ENCODE peak calls at places on chromosomes 13 and 19, in ten cellular contexts. L is OCI-LY7; U is fibroblast of lung; C is endothelial cell of umbilical vein; Q is body of pancreas; Z is CD8-positive, alpha-beta T cell; A is cardiac muscle cell; X is breast epithelium; N is mammary epithelial cell; V is upper lobe of right lung. O is an unnamed sample. For H3K36me3, the result is how much of the 10 kb centered on the place peaks cover.

GRCh38 chr19:40815223-40815622 is 16.2 kb downstream of the EGLN2 start:
- DNase-seq in L (no peak), U (no peak), C (no peak), Q (no peak), Z (no peak), A (no peak), X (no peak), N (no peak), V (no peak), O (no peak)

GRCh38 chr13:28564030-28564429 is 69.1 kb upstream of the FLT1 start:
- DNase-seq in L (no peak), U (no peak), C (no peak), Q (no peak), Z (no peak), A (no peak), X (peak), N (peak), V (peak), O (no peak)

GRCh38 chr19:4524808-4525562 is 6.7 kb upstream of the PLIN4 start:
- DNase-seq in L (peak), U (no peak), C (peak), Q (peak), Z (peak), A (peak), X (no peak), N (peak), V (peak), O (no peak)

GRCh38 chr13:98384739-98385138 is 192.2 kb downstream of the STK24 start:
- DNase-seq in L (no peak), U (peak), C (no peak), Q (no peak), Z (no peak), A (no peak), X (no peak), N (peak), V (no peak), O (peak)

GRCh38 chr13:46124531-46124966 is 19.7 kb upstream of the CPB2 start:
- DNase-seq in L (peak), U (no peak), C (no peak), Q (no peak), Z (no peak), A (no peak), X (no peak), N (no peak), V (peak), O (no peak)

GRCh38 chr19:5090780-5091575 is 122.1 kb downstream of the KDM4B start:
- DNase-seq in L (no peak), U (peak), C (no peak), Q (peak), Z (no peak), A (peak), X (no peak), N (no peak), V (no peak), O (no peak)

GRCh38 chr13:40665061-40665753 is 1.2 kb downstream of the FOXO1 start:
- DNase-seq in L (peak), U (no peak), C (no peak), Q (peak), Z (peak), A (peak), X (peak), N (peak), V (peak), O (no peak)

GRCh38 chr19:7968796-7969559 is 25.5 kb upstream of the TIMM44 start:
- DNase-seq in L (no peak), U (no peak), C (no peak), Q (no peak), Z (no peak), A (no peak), X (no peak), N (no peak), V (no peak), O (no peak)

GRCh38 chr13:109698779-109699178 is 87.6 kb downstream of the IRS2 start:
- DNase-seq in L (no peak), U (peak), C (no peak), Q (no peak), Z (no peak), A (no peak), X (no peak), N (peak), V (no peak), O (no peak)

GRCh38 chr19:3695986-3696659 is 4.1 kb downstream of the PIP5K1C start:
- DNase-seq in L (no peak), U (no peak), C (no peak), Q (no peak), Z (no peak), A (no peak), X (no peak), N (no peak), V (no peak), O (no peak)

GRCh38 chr19:17159466-17160393 is 55.4 kb upstream of the USE1 start:
- DNase-seq in L (no peak), U (no peak), C (no peak), Q (no peak), Z (no peak), A (no peak), X (no peak), N (peak), V (no peak), O (no peak)

GRCh38 chr19:38122402-38123093 is 101.5 kb downstream of the DPF1 start:
- DNase-seq in L (no peak), U (no peak), C (no peak), Q (peak), Z (no peak), A (no peak), X (no peak), N (no peak), V (no peak), O (no peak)

GRCh38 chr13:109654341-109655205 is 131.8 kb downstream of the IRS2 start:
- DNase-seq in L (no peak), U (no peak), C (no peak), Q (no peak), Z (no peak), A (no peak), X (no peak), N (no peak), V (no peak), O (no peak)

GRCh38 chr13:113393572-113394503 is 29.9 kb upstream of the GRTP1 start:
- DNase-seq in L (peak), U (peak), C (peak), Q (peak), Z (peak), A (peak), X (peak), N (peak), V (peak), O (no peak)

GRCh38 chr13:113466321-113466836 is 13.1 kb upstream of the ADPRHL1 start:
- DNase-seq in L (no peak), U (no peak), C (no peak), Q (no peak), Z (no peak), A (no peak), X (no peak), N (no peak), V (no peak), O (no peak)

GRCh38 chr13:23558675-23559536 is 11.3 kb upstream of the TNFRSF19 start:
- DNase-seq in L (no peak), U (peak), C (peak), Q (peak), Z (no peak), A (peak), X (peak), N (peak), V (peak), O (no peak)

GRCh38 chr13:105207586-105208293 is 1327.7 kb downstream of the EFNB2 start:
- DNase-seq in L (no peak), U (peak), C (no peak), Q (no peak), Z (no peak), A (no peak), X (no peak), N (no peak), V (no peak), O (no peak)

GRCh38 chr13:27128825-27129627 is 42.6 kb downstream of the USP12 start:
- DNase-seq in L (no peak), U (peak), C (no peak), Q (no peak), Z (no peak), A (no peak), X (no peak), N (no peak), V (no peak), O (no peak)

GRCh38 chr19:51692065-51692915 is 840 bp upstream of the SPACA6 start:
- DNase-seq in L (no peak), U (no peak), C (no peak), Q (no peak), Z (no peak), A (no peak), X (no peak), N (no peak), V (no peak), O (no peak)

GRCh38 chr13:25493930-25494707 is 122.3 kb downstream of the ATP8A2 start:
- DNase-seq in L (no peak), U (no peak), C (no peak), Q (no peak), Z (no peak), A (peak), X (no peak), N (no peak), V (no peak), O (no peak)

GRCh38 chr19:19911150-19911549 is 10.4 kb downstream of the ZNF93 start:
- DNase-seq in L (no peak), U (peak), C (no peak), Q (no peak), Z (no peak), A (no peak), X (no peak), N (peak), V (no peak), O (no peak)

GRCh38 chr19:15426485-15427349 is 7.9 kb upstream of the AKAP8L start:
- DNase-seq in L (no peak), U (no peak), C (no peak), Q (no peak), Z (no peak), A (no peak), X (no peak), N (no peak), V (no peak), O (no peak)
- H3K36me3 ChIP-seq in L (half or more), U (under half), C (under half), Q (under half), Z (under half), A (under half), X (under half), N (under half), V (half or more), O (under half)

GRCh38 chr19:12867120-12868099 is 13.8 kb downstream of the DNASE2 start:
- DNase-seq in L (peak), U (peak), C (peak), Q (peak), Z (peak), A (peak), X (peak), N (no peak), V (peak), O (no peak)
- TF ChIP-seq CTCF in L (peak), U (no peak), C (no peak), Q (no peak), Z (no peak), A (no peak), X (no peak), N (no peak), V (no peak), O (peak)

GRCh38 chr19:23384166-23384565 is 11.1 kb downstream of the ZNF91 start:
- DNase-seq in L (no peak), U (no peak), C (no peak), Q (no peak), Z (no peak), A (no peak), X (no peak), N (no peak), V (no peak), O (no peak)
- H3K36me3 ChIP-seq in L (half or more), U (under half), C (under half), Q (under half), Z (under half), A (under half), X (under half), N (under half), V (under half), O (under half)

DNA sequence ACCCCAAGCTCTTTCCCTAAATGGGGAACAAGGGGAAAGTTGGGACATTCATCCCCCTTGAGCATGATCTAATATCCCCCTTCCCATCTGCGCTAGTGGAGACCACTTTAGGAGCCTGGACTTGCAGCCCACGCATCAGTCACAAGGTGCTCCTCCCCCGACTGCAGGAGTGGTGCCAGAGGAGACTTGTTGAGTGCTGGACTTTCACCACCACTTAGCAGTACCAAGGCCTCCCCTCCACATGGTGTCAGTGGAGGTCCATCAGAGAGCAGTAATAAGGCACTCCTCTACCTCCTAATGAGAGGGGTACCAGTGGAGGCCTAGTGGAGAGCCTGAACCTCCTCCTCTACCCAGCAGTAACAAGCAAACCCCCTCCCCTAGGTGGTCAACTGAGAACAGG is 22.5 kb downstream of the CAB39L start:
- DNase-seq in L (peak), U (no peak), C (peak), Q (peak), Z (peak), A (peak), X (no peak), N (peak), V (no peak), O (no peak)
- TF ChIP-seq CTCF in L (peak), U (no peak), C (peak), Q (peak), Z (no peak), A (peak), X (no peak), N (no peak), V (no peak), O (no peak)

GRCh38 chr19:52948025-52948770 is 14.5 kb downstream of the ZNF816 start:
- DNase-seq in L (no peak), U (no peak), C (no peak), Q (no peak), Z (no peak), A (no peak), X (no peak), N (no peak), V (no peak), O (no peak)

GRCh38 chr19:52946322-52947310 is 16.1 kb downstream of the ZNF816 start:
- DNase-seq in L (peak), U (peak), C (peak), Q (peak), Z (no peak), A (peak), X (peak), N (no peak), V (peak), O (no peak)

GRCh38 chr19:52943884-52944643 is 18.6 kb downstream of the ZNF816 start:
- DNase-seq in L (no peak), U (no peak), C (no peak), Q (no peak), Z (no peak), A (no peak), X (peak), N (peak), V (no peak), O (no peak)

GRCh38 chr19:52945652-52946321 is 16.9 kb downstream of the ZNF816 start:
- DNase-seq in L (no peak), U (no peak), C (no peak), Q (no peak), Z (no peak), A (no peak), X (no peak), N (no peak), V (no peak), O (no peak)

DNA sequence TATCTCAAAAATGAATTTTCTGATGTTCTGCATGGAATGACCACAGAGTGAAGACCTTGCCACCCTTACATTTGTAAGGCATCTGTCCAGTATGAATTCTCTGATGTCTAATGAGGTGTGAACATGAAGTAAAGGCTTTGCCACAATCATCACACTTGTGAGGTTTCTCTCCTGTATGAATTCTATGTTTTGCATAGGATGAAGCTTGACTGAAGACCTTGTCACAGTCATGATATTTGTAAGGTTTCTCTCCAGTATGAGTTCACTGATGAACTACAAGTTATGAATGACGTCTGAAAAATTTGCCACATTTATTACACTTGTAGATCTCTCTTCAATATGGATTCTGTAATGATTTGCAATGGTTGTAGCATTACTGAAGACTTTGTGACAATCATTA is 13.3 kb downstream of the ZNF816 start:
- DNase-seq in L (no peak), U (no peak), C (no peak), Q (no peak), Z (no peak), A (no peak), X (no peak), N (no peak), V (no peak), O (no peak)
- H3K36me3 ChIP-seq in L (half or more), U (under half), C (under half), Q (under half), Z (under half), A (under half), X (under half), N (under half), V (under half), O (under half)

GRCh38 chr13:31234729-31235128 is 35.0 kb downstream of the B3GLCT start:
- DNase-seq in L (peak), U (no peak), C (no peak), Q (no peak), Z (no peak), A (no peak), X (no peak), N (no peak), V (no peak), O (no peak)
- TF ChIP-seq CTCF in L (peak), U (no peak), C (peak), Q (no peak), Z (no peak), A (peak), X (no peak), N (peak), V (no peak), O (no peak)

DNA sequence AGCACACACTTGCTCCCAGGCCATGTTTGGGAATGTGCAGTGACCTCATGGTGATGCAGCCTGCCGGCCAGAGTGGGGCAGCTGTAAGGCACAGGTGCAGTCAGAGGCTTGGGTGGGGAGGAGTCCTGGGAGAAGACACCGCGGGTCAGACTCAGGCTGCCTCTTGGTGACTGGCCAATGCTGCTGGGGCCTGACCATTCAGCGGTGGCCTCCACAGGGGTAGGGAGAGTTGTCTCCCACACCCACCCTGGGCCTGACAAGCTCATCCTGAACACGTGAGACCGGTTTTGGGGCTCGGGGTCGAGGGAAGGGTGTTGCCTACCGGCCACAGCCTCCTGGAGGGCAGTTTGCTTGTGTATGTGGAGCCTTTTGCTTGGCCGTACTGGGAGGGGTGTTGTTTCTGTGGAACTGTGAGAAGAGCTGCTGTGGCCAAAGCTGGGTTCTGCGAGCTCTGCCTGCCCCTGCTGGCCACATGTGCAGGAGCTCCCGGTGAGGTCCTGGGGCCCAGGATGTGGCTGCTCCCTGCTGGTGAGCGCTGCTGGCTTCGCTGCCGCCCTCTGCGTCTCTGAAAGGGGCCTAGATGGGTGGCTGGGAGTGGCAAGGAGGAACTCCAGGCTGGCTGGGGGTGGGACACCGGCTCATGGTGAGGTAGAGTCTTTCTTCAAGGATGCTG is 22.1 kb downstream of the UPF1 start:
- DNase-seq in L (no peak), U (no peak), C (no peak), Q (no peak), Z (no peak), A (no peak), X (no peak), N (no peak), V (peak), O (no peak)
- H3K36me3 ChIP-seq in L (half or more), U (half or more), C (under half), Q (half or more), Z (half or more), A (half or more), X (under half), N (under half), V (half or more), O (under half)

GRCh38 chr19:1812426-1813196 is 535 bp upstream of the ATP8B3 start:
- DNase-seq in L (peak), U (peak), C (peak), Q (peak), Z (peak), A (peak), X (peak), N (peak), V (peak), O (peak)
- TF ChIP-seq CTCF in L (peak), U (peak), C (peak), Q (peak), Z (peak), A (peak), X (peak), N (peak), V (peak), O (peak)

O was measured in kidney epithelial cell.